ENCODE peak calls at places on chromosomes 12 and 14, in six cellular contexts. O, C, T, A, D and P are unnamed samples.

GRCh38 chr14:73026243-73026844 is 562 bp downstream of the ZFYVE1 start:
- DNase-seq in O (no peak), C (no peak), T (no peak), A (no peak), D (no peak), P (no peak)

GRCh38 chr12:71662861-71663560 is 637 bp downstream of the ZFC3H1 start:
- DNase-seq in O (peak; percentile 77), C (peak; percentile 84), T (peak; percentile 58), A (peak; percentile 32), D (peak; percentile 38), P (peak; percentile 76)

GRCh38 chr12:102879-103168 is 36.3 kb downstream of the IQSEC3 start:
- DNase-seq in O (no peak), C (peak; percentile 34), T (no peak), A (no peak), D (no peak), P (no peak)

GRCh38 chr12:104490850-104491249 is 34.1 kb downstream of the CHST11 start:
- DNase-seq in O (no peak), C (no peak), T (no peak), A (no peak), D (no peak), P (no peak)

GRCh38 chr12:71767183-71767582 is 12.5 kb downstream of the RAB21 start:
- DNase-seq in O (no peak), C (no peak), T (no peak), A (no peak), D (no peak), P (no peak)

GRCh38 chr14:51002406-51002984 is 58.2 kb upstream of the PYGL start:
- DNase-seq in O (no peak), C (no peak), T (no peak), A (no peak), D (no peak), P (no peak)

GRCh38 chr14:50954811-50955372 is 10.6 kb upstream of the PYGL start:
- DNase-seq in O (no peak), C (no peak), T (peak; percentile 79), A (no peak), D (no peak), P (no peak)

GRCh38 chr12:133130038-133130807 is at the start of the genes ZNF10 and ZNF891:
- DNase-seq in O (peak; percentile 97), C (peak; percentile 98), T (peak; percentile 99), A (peak; percentile 90), D (peak; percentile 86), P (peak; percentile 98)

GRCh38 chr14:70735043-70735442 is 74.3 kb downstream of the MAP3K9 start:
- DNase-seq in O (no peak), C (no peak), T (no peak), A (no peak), D (no peak), P (no peak)

GRCh38 chr14:55641290-55641689 is 61.3 kb downstream of the KTN1 start:
- DNase-seq in O (no peak), C (no peak), T (no peak), A (no peak), D (no peak), P (no peak)

GRCh38 chr12:62050785-62051184 is 209.4 kb upstream of the USP15 start:
- DNase-seq in O (no peak), C (no peak), T (no peak), A (no peak), D (no peak), P (no peak)

GRCh38 chr14:72519543-72519942 is 374.4 kb downstream of the DPF3 start:
- DNase-seq in O (no peak), C (no peak), T (no peak), A (no peak), D (no peak), P (no peak)

GRCh38 chr14:102580552-102581110 is 11.8 kb upstream of the RCOR1 start:
- DNase-seq in O (no peak), C (no peak), T (no peak), A (no peak), D (no peak), P (peak; percentile 45)

GRCh38 chr12:75842119-75842518 is 189.5 kb downstream of the PHLDA1 start:
- DNase-seq in O (no peak), C (no peak), T (no peak), A (no peak), D (no peak), P (no peak)

GRCh38 chr12:43835264-43835655 is 621 bp upstream of the TMEM117 start:
- DNase-seq in O (no peak), C (no peak), T (peak; percentile 29), A (no peak), D (no peak), P (no peak)

GRCh38 chr12:120659151-120659525 is 18.7 kb downstream of the CABP1 start:
- DNase-seq in O (no peak), C (no peak), T (no peak), A (no peak), D (no peak), P (no peak)

GRCh38 chr14:36518586-36519430 is 1.2 kb downstream of the NKX2-1 start:
- DNase-seq in O (peak; percentile 54), C (peak; percentile 69), T (no peak), A (no peak), D (no peak), P (no peak)

GRCh38 chr12:4275869-4276253 is 2.3 kb downstream of the CCND2 start:
- DNase-seq in O (no peak), C (no peak), T (no peak), A (no peak), D (no peak), P (no peak)

GRCh38 chr14:56953884-56954283 is 143.6 kb upstream of the OTX2 start:
- DNase-seq in O (no peak), C (no peak), T (no peak), A (no peak), D (no peak), P (no peak)

GRCh38 chr14:103973354-103973753 is 31.0 kb upstream of the RD3L start:
- DNase-seq in O (no peak), C (no peak), T (no peak), A (no peak), D (no peak), P (no peak)

GRCh38 chr14:57189070-57189469 is 79.6 kb downstream of the EXOC5 start:
- DNase-seq in O (no peak), C (no peak), T (peak; percentile 39), A (no peak), D (no peak), P (no peak)

GRCh38 chr12:76641073-76641472 is 81.5 kb upstream of the OSBPL8 start:
- DNase-seq in O (no peak), C (no peak), T (no peak), A (no peak), D (no peak), P (no peak)

GRCh38 chr12:27509032-27509431 is 15.0 kb upstream of the PPFIBP1 start:
- DNase-seq in O (no peak), C (no peak), T (no peak), A (no peak), D (no peak), P (no peak)

GRCh38 chr14:106883218-106883692 is 1356.9 kb downstream of the TMEM121 start:
- DNase-seq in O (no peak), C (no peak), T (peak; percentile 75), A (no peak), D (no peak), P (no peak)

GRCh38 chr12:96068111-96068510 is 32.7 kb upstream of the LTA4H start:
- DNase-seq in O (no peak), C (no peak), T (no peak), A (no peak), D (no peak), P (no peak)

GRCh38 chr12:96073346-96074336 is 38.3 kb upstream of the LTA4H start:
- DNase-seq in O (no peak), C (no peak), T (peak; percentile 76), A (no peak), D (no peak), P (no peak)

GRCh38 chr12:96068636-96069035 is 33.2 kb upstream of the LTA4H start:
- DNase-seq in O (no peak), C (no peak), T (no peak), A (no peak), D (no peak), P (no peak)

GRCh38 chr12:96069511-96070231 is 34.3 kb upstream of the LTA4H start:
- DNase-seq in O (no peak), C (no peak), T (no peak), A (no peak), D (no peak), P (no peak)

DNA sequence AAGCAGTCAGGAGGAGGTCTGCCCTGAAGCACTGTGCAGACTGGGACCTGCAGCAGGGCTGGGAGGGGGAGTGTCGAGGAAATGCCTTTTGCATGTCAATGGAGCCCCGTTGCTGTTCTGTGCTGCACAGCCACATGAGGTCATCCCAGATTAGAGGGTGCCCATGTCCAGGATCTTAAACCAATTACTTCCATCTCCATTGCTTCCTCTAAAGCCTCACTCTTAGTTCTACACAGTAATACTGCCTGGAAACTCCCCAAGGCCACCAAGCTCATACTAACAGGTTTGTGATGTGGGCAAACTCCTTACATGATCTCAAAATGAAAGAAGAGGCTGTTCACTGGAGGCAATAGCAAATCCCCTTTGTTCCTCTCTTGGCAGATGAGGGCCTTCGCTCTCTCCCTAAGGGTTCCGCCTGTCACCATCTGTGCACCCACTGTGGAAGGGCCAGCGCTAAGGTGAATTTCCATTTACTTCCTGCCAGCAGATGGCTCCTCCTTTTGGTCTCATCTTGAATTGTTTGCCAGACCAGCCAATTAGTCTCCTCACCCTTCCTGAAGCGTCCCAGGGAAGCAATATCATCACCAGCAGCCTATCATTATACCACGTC is 35.4 kb upstream of the LTA4H start:
- DNase-seq in O (no peak), C (no peak), T (peak; percentile 42), A (no peak), D (no peak), P (no peak)
- TF ChIP-seq CTCF in O (no peak), C (no peak), T (peak; percentile 14), A (no peak), D (peak; percentile 42), P (no peak)

GRCh38 chr12:46369474-46370379 is 2.8 kb downstream of the SLC38A2 start:
- DNase-seq in O (no peak), C (no peak), T (no peak), A (no peak), D (no peak), P (no peak)
- H3K4me1 ChIP-seq in O (peaks cover 71% of the 10 kb centered on the region), C (peaks cover 62% of the 10 kb centered on the region), T (peaks cover 59% of the 10 kb centered on the region), A (peaks cover 72% of the 10 kb centered on the region), D (peaks cover 37% of the 10 kb centered on the region), P (peaks cover 69% of the 10 kb centered on the region)

GRCh38 chr14:20656274-20656673 is 14.8 kb upstream of the OR6S1 start:
- DNase-seq in O (no peak), C (no peak), T (no peak), A (no peak), D (no peak), P (no peak)

GRCh38 chr14:20659813-20660395 is 18.4 kb upstream of the OR6S1 start:
- DNase-seq in O (no peak), C (no peak), T (peak; percentile 33), A (no peak), D (no peak), P (no peak)

GRCh38 chr14:20655851-20656250 is 14.4 kb upstream of the OR6S1 start:
- DNase-seq in O (no peak), C (no peak), T (peak; percentile 16), A (no peak), D (no peak), P (no peak)

GRCh38 chr14:20658246-20658645 is 16.8 kb upstream of the OR6S1 start:
- DNase-seq in O (no peak), C (no peak), T (no peak), A (no peak), D (no peak), P (no peak)

GRCh38 chr14:20657216-20658211 is 16.0 kb upstream of the OR6S1 start:
- DNase-seq in O (no peak), C (no peak), T (peak; percentile 92), A (no peak), D (no peak), P (no peak)
- TF ChIP-seq CTCF in O (no peak), C (peak; percentile 10), T (peak; percentile 30), A (no peak), D (peak; percentile 12), P (no peak)

GRCh38 chr12:68291396-68292036 is 38.1 kb upstream of the IL22 start:
- DNase-seq in O (no peak), C (no peak), T (no peak), A (no peak), D (no peak), P (no peak)
- H3K4me1 ChIP-seq in O (no peaks in the 10 kb centered on the region), C (no peaks in the 10 kb centered on the region), T (no peaks in the 10 kb centered on the region), A (peaks cover 13% of the 10 kb centered on the region), D (no peaks in the 10 kb centered on the region), P (no peaks in the 10 kb centered on the region)